ENCODE peak calls at places on chromosomes 1 and 21, in four cellular contexts. Y is activated T-cell treated with anti-CD3 and anti-CD28 coated beads, Interleukin-2, amount 50 U/mL, for 72 hours; Z is thyroid gland; M is GM23338. H is an unnamed sample.

GRCh38 chr1:202034683-202035462 is 24.5 kb downstream of the ELF3 start:
- DNase-seq in Y (no peak), Z (peak), M (no peak), H (peak)

GRCh38 chr1:25737151-25737550 is 62.8 kb upstream of the SELENON start:
- DNase-seq in Y (no peak), Z (peak), M (no peak), H (peak)

GRCh38 chr1:28883242-28883616 is 31.1 kb upstream of the EPB41 start:
- DNase-seq in Y (no peak), Z (no peak), M (no peak), H (no peak)

GRCh38 chr1:6244401-6245054 is 549 bp downstream of the HES3 start:
- DNase-seq in Y (no peak), Z (no peak), M (no peak), H (no peak)

GRCh38 chr1:41455479-41456271 is 28.8 kb downstream of the EDN2 start:
- DNase-seq in Y (no peak), Z (peak), M (no peak), H (no peak)

GRCh38 chr1:103859721-103860120 is 110.0 kb downstream of the AMY1C start:
- DNase-seq in Y (no peak), Z (no peak), M (no peak), H (no peak)

GRCh38 chr21:15679630-15680029 is 50.2 kb upstream of the USP25 start:
- DNase-seq in Y (peak), Z (no peak), M (peak), H (no peak)

GRCh38 chr1:150813028-150813707 is 5.1 kb upstream of the CTSK start:
- DNase-seq in Y (peak), Z (peak), M (peak), H (peak)

GRCh38 chr1:220875233-220875632 is 4.0 kb upstream of the HLX start:
- DNase-seq in Y (no peak), Z (no peak), M (no peak), H (no peak)

GRCh38 chr1:202010042-202011015 is at the start of gene ELF3:
- DNase-seq in Y (no peak), Z (peak), M (peak), H (peak)

GRCh38 chr1:40409467-40409866 is 35.9 kb downstream of the SMAP2 start:
- DNase-seq in Y (no peak), Z (no peak), M (peak), H (no peak)

GRCh38 chr21:30194701-30195299 is 21.1 kb downstream of the CLDN8 start:
- DNase-seq in Y (peak), Z (no peak), M (peak), H (no peak)

GRCh38 chr1:44050261-44050660 is 19.0 kb upstream of the SLC6A9 start:
- DNase-seq in Y (no peak), Z (no peak), M (no peak), H (no peak)

GRCh38 chr21:45018131-45019075 is 56.0 kb upstream of the ADARB1 start:
- DNase-seq in Y (no peak), Z (no peak), M (no peak), H (no peak)

GRCh38 chr1:230797376-230798186 is 50.4 kb downstream of the CAPN9 start:
- DNase-seq in Y (peak), Z (peak), M (peak), H (peak)

GRCh38 chr1:14440166-14440565 is 158.3 kb upstream of the KAZN start:
- DNase-seq in Y (no peak), Z (no peak), M (no peak), H (no peak)

GRCh38 chr1:150272379-150272840 is at the start of gene C1orf54:
- DNase-seq in Y (no peak), Z (peak), M (peak), H (no peak)